ENCODE peak calls at places on chromosomes 5 and 9, in eight cellular contexts. One of them, this sample, is unnamed.

GRCh38 chr9:107249131-107249533 is 33.9 kb upstream of the RAD23B start:
- DNase-seq in WTC11: peak; percentile 26
- DNase-seq in mucosa of gallbladder: no peak
- DNase-seq in stimulated activated CD4-positive, alpha-beta T cell treated with anti-CD3 and anti-CD28 coated beads, Interleukin-1b, Interleukin-23, amount 100 ng/mL, for 1 hour: no peak
- DNase-seq in KBM-7: no peak
- DNase-seq in stimulated activated CD8-positive, alpha-beta memory T cell treated with anti-CD3 and anti-CD28 coated beads, Interleukin-4, amount 100 ng/mL, for 4 hours: no peak
- DNase-seq in foreskin fibroblast: no peak
- DNase-seq in NCI-H2081: no peak
- DNase-seq in this sample: peak; percentile 20

GRCh38 chr9:96217358-96217755 is 84.6 kb downstream of the HSD17B3 start:
- DNase-seq in WTC11: no peak
- DNase-seq in mucosa of gallbladder: peak; percentile 63
- DNase-seq in stimulated activated CD4-positive, alpha-beta T cell treated with anti-CD3 and anti-CD28 coated beads, Interleukin-1b, Interleukin-23, amount 100 ng/mL, for 1 hour: no peak
- DNase-seq in KBM-7: no peak
- DNase-seq in stimulated activated CD8-positive, alpha-beta memory T cell treated with anti-CD3 and anti-CD28 coated beads, Interleukin-4, amount 100 ng/mL, for 4 hours: no peak
- DNase-seq in foreskin fibroblast: no peak
- DNase-seq in NCI-H2081: no peak
- DNase-seq in this sample: no peak

GRCh38 chr5:139443766-139444473 is 4.6 kb upstream of the DNAJC18 start:
- DNase-seq in WTC11: no peak
- DNase-seq in mucosa of gallbladder: no peak
- DNase-seq in stimulated activated CD4-positive, alpha-beta T cell treated with anti-CD3 and anti-CD28 coated beads, Interleukin-1b, Interleukin-23, amount 100 ng/mL, for 1 hour: no peak
- DNase-seq in KBM-7: peak; percentile 42
- DNase-seq in stimulated activated CD8-positive, alpha-beta memory T cell treated with anti-CD3 and anti-CD28 coated beads, Interleukin-4, amount 100 ng/mL, for 4 hours: no peak
- DNase-seq in foreskin fibroblast: peak; percentile 84
- DNase-seq in NCI-H2081: no peak
- DNase-seq in this sample: no peak

GRCh38 chr9:127660886-127661285 is 45.9 kb upstream of the CFAP157 start:
- DNase-seq in WTC11: no peak
- DNase-seq in mucosa of gallbladder: no peak
- DNase-seq in stimulated activated CD4-positive, alpha-beta T cell treated with anti-CD3 and anti-CD28 coated beads, Interleukin-1b, Interleukin-23, amount 100 ng/mL, for 1 hour: no peak
- DNase-seq in KBM-7: no peak
- DNase-seq in stimulated activated CD8-positive, alpha-beta memory T cell treated with anti-CD3 and anti-CD28 coated beads, Interleukin-4, amount 100 ng/mL, for 4 hours: no peak
- DNase-seq in foreskin fibroblast: no peak
- DNase-seq in NCI-H2081: peak; percentile 55
- DNase-seq in this sample: no peak

GRCh38 chr5:58666598-58667595 is 84.0 kb downstream of the RAB3C start:
- DNase-seq in WTC11: no peak
- DNase-seq in mucosa of gallbladder: no peak
- DNase-seq in stimulated activated CD4-positive, alpha-beta T cell treated with anti-CD3 and anti-CD28 coated beads, Interleukin-1b, Interleukin-23, amount 100 ng/mL, for 1 hour: no peak
- DNase-seq in KBM-7: peak; percentile 20
- DNase-seq in stimulated activated CD8-positive, alpha-beta memory T cell treated with anti-CD3 and anti-CD28 coated beads, Interleukin-4, amount 100 ng/mL, for 4 hours: no peak
- DNase-seq in foreskin fibroblast: no peak
- DNase-seq in NCI-H2081: no peak
- DNase-seq in this sample: no peak

GRCh38 chr5:38678079-38678478 is 121.6 kb upstream of the LIFR start:
- DNase-seq in WTC11: no peak
- DNase-seq in mucosa of gallbladder: no peak
- DNase-seq in stimulated activated CD4-positive, alpha-beta T cell treated with anti-CD3 and anti-CD28 coated beads, Interleukin-1b, Interleukin-23, amount 100 ng/mL, for 1 hour: no peak
- DNase-seq in KBM-7: no peak
- DNase-seq in stimulated activated CD8-positive, alpha-beta memory T cell treated with anti-CD3 and anti-CD28 coated beads, Interleukin-4, amount 100 ng/mL, for 4 hours: no peak
- DNase-seq in foreskin fibroblast: no peak
- DNase-seq in NCI-H2081: no peak
- DNase-seq in this sample: no peak

GRCh38 chr5:33008751-33009418 is 297.8 kb downstream of the NPR3 start:
- DNase-seq in WTC11: peak; percentile 25
- DNase-seq in mucosa of gallbladder: no peak
- DNase-seq in stimulated activated CD4-positive, alpha-beta T cell treated with anti-CD3 and anti-CD28 coated beads, Interleukin-1b, Interleukin-23, amount 100 ng/mL, for 1 hour: no peak
- DNase-seq in KBM-7: no peak
- DNase-seq in stimulated activated CD8-positive, alpha-beta memory T cell treated with anti-CD3 and anti-CD28 coated beads, Interleukin-4, amount 100 ng/mL, for 4 hours: no peak
- DNase-seq in foreskin fibroblast: no peak
- DNase-seq in NCI-H2081: no peak
- DNase-seq in this sample: peak; percentile 78

GRCh38 chr5:180618830-180619562 is 27.7 kb upstream of the SCGB3A1 start:
- DNase-seq in WTC11: peak; percentile 76
- DNase-seq in mucosa of gallbladder: no peak
- DNase-seq in stimulated activated CD4-positive, alpha-beta T cell treated with anti-CD3 and anti-CD28 coated beads, Interleukin-1b, Interleukin-23, amount 100 ng/mL, for 1 hour: peak; percentile 7
- DNase-seq in KBM-7: no peak
- DNase-seq in stimulated activated CD8-positive, alpha-beta memory T cell treated with anti-CD3 and anti-CD28 coated beads, Interleukin-4, amount 100 ng/mL, for 4 hours: no peak
- DNase-seq in foreskin fibroblast: peak; percentile 66
- DNase-seq in NCI-H2081: peak; percentile 39
- DNase-seq in this sample: no peak

GRCh38 chr5:82164957-82165698 is 113.0 kb downstream of the RPS23 start:
- DNase-seq in WTC11: peak; percentile 29
- DNase-seq in mucosa of gallbladder: no peak
- DNase-seq in stimulated activated CD4-positive, alpha-beta T cell treated with anti-CD3 and anti-CD28 coated beads, Interleukin-1b, Interleukin-23, amount 100 ng/mL, for 1 hour: no peak
- DNase-seq in KBM-7: no peak
- DNase-seq in stimulated activated CD8-positive, alpha-beta memory T cell treated with anti-CD3 and anti-CD28 coated beads, Interleukin-4, amount 100 ng/mL, for 4 hours: no peak
- DNase-seq in foreskin fibroblast: peak; percentile 51
- DNase-seq in NCI-H2081: no peak
- DNase-seq in this sample: peak; percentile 24

GRCh38 chr5:174609116-174609515 is 115.3 kb upstream of the MSX2 start:
- DNase-seq in WTC11: no peak
- DNase-seq in mucosa of gallbladder: peak; percentile 53
- DNase-seq in stimulated activated CD4-positive, alpha-beta T cell treated with anti-CD3 and anti-CD28 coated beads, Interleukin-1b, Interleukin-23, amount 100 ng/mL, for 1 hour: no peak
- DNase-seq in KBM-7: no peak
- DNase-seq in stimulated activated CD8-positive, alpha-beta memory T cell treated with anti-CD3 and anti-CD28 coated beads, Interleukin-4, amount 100 ng/mL, for 4 hours: no peak
- DNase-seq in foreskin fibroblast: no peak
- DNase-seq in NCI-H2081: no peak
- DNase-seq in this sample: peak; percentile 72

GRCh38 chr9:96168882-96169281 is 133.1 kb downstream of the HSD17B3 start:
- DNase-seq in WTC11: no peak
- DNase-seq in mucosa of gallbladder: no peak
- DNase-seq in stimulated activated CD4-positive, alpha-beta T cell treated with anti-CD3 and anti-CD28 coated beads, Interleukin-1b, Interleukin-23, amount 100 ng/mL, for 1 hour: no peak
- DNase-seq in KBM-7: no peak
- DNase-seq in stimulated activated CD8-positive, alpha-beta memory T cell treated with anti-CD3 and anti-CD28 coated beads, Interleukin-4, amount 100 ng/mL, for 4 hours: no peak
- DNase-seq in foreskin fibroblast: no peak
- DNase-seq in NCI-H2081: no peak
- DNase-seq in this sample: no peak

GRCh38 chr9:136322756-136323330 is 4.5 kb upstream of the GPSM1 start:
- DNase-seq in WTC11: no peak
- DNase-seq in mucosa of gallbladder: no peak
- DNase-seq in stimulated activated CD4-positive, alpha-beta T cell treated with anti-CD3 and anti-CD28 coated beads, Interleukin-1b, Interleukin-23, amount 100 ng/mL, for 1 hour: no peak
- DNase-seq in KBM-7: no peak
- DNase-seq in stimulated activated CD8-positive, alpha-beta memory T cell treated with anti-CD3 and anti-CD28 coated beads, Interleukin-4, amount 100 ng/mL, for 4 hours: no peak
- DNase-seq in foreskin fibroblast: no peak
- DNase-seq in NCI-H2081: no peak
- DNase-seq in this sample: no peak